ENCODE peak calls at places on chromosomes 13 and 19, in ten cellular contexts. W is AML-193; Y is AG04450; I is RPMI7951; Q is lung microvascular endothelial cell; P is stimulated activated CD4-positive, alpha-beta T cell treated with anti-CD3 and anti-CD28 coated beads, Interleukin-4, amount 100 ng/mL, for 4 hours; K is SW 1271; G is EL; D is activated CD4-positive, alpha-beta T cell treated with anti-CD3 and anti-CD28 coated beads, Interleukin-2, amount 50 U/mL, for 1 hour; H is midbrain. U is an unnamed sample.

GRCh38 chr13:87669379-87669978 is 1.7 kb upstream of the SLITRK5 start:
- DNase-seq in Q (no peak), P (no peak), K (peak), Y (no peak), D (no peak), G (no peak), H (peak), W (peak), I (no peak), U (no peak)

GRCh38 chr19:48745208-48745995 is 1.3 kb downstream of the IZUMO1 start:
- DNase-seq in I (peak), G (peak), D (peak), Y (no peak), H (peak), K (peak), P (peak), W (peak), Q (peak), U (peak)

GRCh38 chr19:917323-918151 is at the start of gene KISS1R:
- DNase-seq in Q (peak), D (peak), Y (no peak), I (no peak), H (no peak), P (no peak), W (peak), G (no peak), K (peak), U (no peak)

GRCh38 chr13:27421101-27421881 is 3.1 kb upstream of the GTF3A start:
- DNase-seq in P (no peak), W (no peak), I (no peak), G (no peak), Q (no peak), Y (no peak), K (no peak), D (no peak), H (no peak), U (no peak)

GRCh38 chr19:36686365-36687213 is 823 bp upstream of the ZNF567 start:
- DNase-seq in H (no peak), D (peak), Y (no peak), K (no peak), Q (no peak), G (peak), I (peak), W (no peak), P (no peak), U (peak)

GRCh38 chr19:13790354-13790753 is 4.9 kb upstream of the ZSWIM4 start:
- DNase-seq in G (no peak), I (peak), P (no peak), H (no peak), Y (no peak), D (no peak), K (peak), W (peak), Q (no peak), U (no peak)

GRCh38 chr19:16030964-16031871 is 45.1 kb upstream of the TPM4 start:
- DNase-seq in Y (no peak), I (no peak), K (no peak), G (no peak), W (no peak), D (no peak), P (no peak), H (no peak), Q (no peak), U (no peak)

GRCh38 chr19:409515-410242 is 732 bp upstream of the C2CD4C start:
- DNase-seq in I (no peak), D (no peak), K (no peak), W (no peak), G (peak), H (no peak), P (no peak), Y (no peak), Q (no peak), U (no peak)

GRCh38 chr13:112569771-112570288 is 18.1 kb downstream of the TUBGCP3 start:
- DNase-seq in W (no peak), H (no peak), K (no peak), P (no peak), G (no peak), Q (no peak), I (no peak), D (no peak), Y (no peak), U (no peak)

GRCh38 chr13:112751617-112752016 is 61.8 kb downstream of the ATP11A start:
- DNase-seq in Y (no peak), H (no peak), G (no peak), W (no peak), K (no peak), Q (no peak), I (no peak), P (no peak), D (no peak), U (no peak)

GRCh38 chr19:12720851-12721655 is 2.7 kb downstream of the TNPO2 start:
- DNase-seq in D (no peak), K (no peak), I (no peak), P (no peak), H (no peak), Q (peak), W (no peak), G (peak), Y (no peak), U (no peak)

GRCh38 chr19:3606174-3606689 is 443 bp downstream of the TBXA2R start:
- DNase-seq in K (no peak), W (no peak), I (peak), Q (peak), G (peak), P (no peak), Y (no peak), D (no peak), H (no peak), U (no peak)

GRCh38 chr13:21616880-21617279 is 12.9 kb upstream of the MICU2 start:
- DNase-seq in D (no peak), K (no peak), Y (no peak), P (no peak), G (peak), W (no peak), Q (no peak), H (no peak), I (peak), U (no peak)

GRCh38 chr19:28887920-28888618 is 324.9 kb downstream of the UQCRFS1 start:
- DNase-seq in I (no peak), W (no peak), Q (no peak), P (no peak), K (no peak), G (no peak), Y (no peak), H (no peak), D (no peak), U (peak)

GRCh38 chr13:23658929-23659541 is 88.8 kb downstream of the TNFRSF19 start:
- DNase-seq in K (no peak), D (no peak), Q (no peak), H (no peak), P (no peak), W (no peak), Y (no peak), G (no peak), I (no peak), U (no peak)

GRCh38 chr13:100751826-100752225 is 77.2 kb upstream of the TMTC4 start:
- DNase-seq in Y (no peak), P (no peak), H (peak), G (no peak), D (no peak), W (no peak), I (peak), Q (no peak), K (no peak), U (no peak)

GRCh38 chr19:48221628-48222027 is 34.1 kb downstream of the CARD8 start:
- DNase-seq in D (no peak), Q (no peak), P (no peak), Y (no peak), H (no peak), K (no peak), G (no peak), I (no peak), W (no peak), U (no peak)

GRCh38 chr19:17752865-17753639 is 1.8 kb downstream of the FCHO1 start:
- DNase-seq in P (no peak), D (no peak), G (no peak), I (no peak), Y (no peak), Q (no peak), W (no peak), K (no peak), H (no peak), U (no peak)

GRCh38 chr13:28459911-28460310 is 35.0 kb downstream of the FLT1 start:
- DNase-seq in G (no peak), Q (no peak), H (no peak), P (no peak), W (no peak), D (no peak), K (no peak), Y (no peak), I (no peak), U (no peak)

GRCh38 chr13:85601526-85601925 is 197.7 kb downstream of the SLITRK6 start:
- DNase-seq in P (no peak), Y (no peak), Q (no peak), I (no peak), W (no peak), H (no peak), K (no peak), G (no peak), D (no peak), U (no peak)

GRCh38 chr19:39671739-39672363 is 16.1 kb downstream of the LGALS16 start:
- DNase-seq in P (no peak), I (peak), Y (no peak), G (peak), H (peak), K (peak), D (peak), W (peak), Q (peak), U (no peak)

GRCh38 chr13:38687246-38688229 is 661 bp downstream of the FREM2 start:
- DNase-seq in Q (peak), H (no peak), Y (no peak), W (no peak), P (no peak), K (no peak), D (no peak), I (no peak), G (peak), U (no peak)

GRCh38 chr13:98052412-98052811 is 90.5 kb upstream of the FARP1 start:
- DNase-seq in Q (no peak), Y (no peak), D (no peak), K (no peak), P (no peak), I (no peak), W (no peak), H (no peak), G (no peak), U (no peak)

GRCh38 chr13:78958019-78958418 is 299.1 kb upstream of the OBI1 start:
- DNase-seq in Q (no peak), G (no peak), P (no peak), I (no peak), D (no peak), Y (no peak), H (no peak), W (no peak), K (no peak), U (no peak)

GRCh38 chr13:112668924-112669323 is 20.9 kb upstream of the ATP11A start:
- DNase-seq in Q (no peak), Y (no peak), P (no peak), H (no peak), K (no peak), D (no peak), W (no peak), I (no peak), G (no peak), U (no peak)

GRCh38 chr19:12985049-12985776 is 10.1 kb upstream of the NFIX start:
- DNase-seq in D (no peak), I (peak), P (no peak), H (peak), Q (peak), Y (no peak), G (peak), W (no peak), K (no peak), U (peak)

GRCh38 chr19:46077815-46078167 is 37.0 kb upstream of the IGFL4 start:
- DNase-seq in H (no peak), Q (no peak), G (no peak), I (no peak), W (no peak), D (no peak), K (no peak), Y (no peak), P (no peak), U (no peak)

GRCh38 chr19:50384685-50385535 is 763 bp downstream of the POLD1 start:
- DNase-seq in D (no peak), K (no peak), Y (no peak), I (peak), G (peak), W (no peak), P (no peak), H (no peak), Q (no peak), U (no peak)

GRCh38 chr19:28652790-28653189 is 560.2 kb downstream of the UQCRFS1 start:
- DNase-seq in H (peak), G (no peak), W (no peak), Y (no peak), K (no peak), D (no peak), Q (no peak), I (no peak), P (no peak), U (no peak)

GRCh38 chr19:13441810-13442512 is 64.3 kb downstream of the CACNA1A start:
- DNase-seq in P (peak), K (no peak), W (no peak), I (peak), Q (peak), H (no peak), G (peak), D (peak), Y (peak), U (no peak)

GRCh38 chr19:44202470-44202869 is 9.9 kb upstream of the ZNF227 start:
- DNase-seq in H (no peak), Q (peak), W (no peak), D (no peak), I (peak), K (no peak), P (no peak), Y (no peak), G (peak), U (no peak)